ENCODE peak calls at places on chromosomes 13 and 19, in seven cellular contexts. T is dorsolateral prefrontal cortex, S is fibroblast of mammary gland, A is thoracic aorta, R is mammary epithelial cell, B is tibial artery, W is lower leg skin. U is an unnamed sample.

GRCh38 chr13:50599927-50600326 is 243.6 kb downstream of the DLEU7 start:
- DNase-seq in A (no peak), W (no peak), T (no peak), S (no peak), R (no peak), B (no peak), U (no peak)

GRCh38 chr19:23403581-23404324 is 8.5 kb upstream of the ZNF91 start:
- DNase-seq in A (no peak), R (no peak), B (no peak), W (no peak), T (no peak), S (no peak), U (no peak)

GRCh38 chr13:30341815-30342570 is 34.6 kb upstream of the KATNAL1 start:
- DNase-seq in T (peak; percentile 73), W (peak; percentile 96), S (peak; percentile 95), B (peak; percentile 93), A (peak; percentile 61), R (peak; percentile 89), U (peak; percentile 86)

GRCh38 chr13:114268344-114269280 is 12.8 kb upstream of the UPF3A start:
- DNase-seq in R (no peak), B (no peak), T (no peak), A (no peak), S (no peak), W (no peak), U (no peak)

GRCh38 chr19:49340069-49340864 is 5.1 kb downstream of the CD37 start:
- DNase-seq in A (peak; percentile 36), T (no peak), R (no peak), B (peak; percentile 97), W (peak; percentile 92), S (no peak), U (no peak)

GRCh38 chr13:70128098-70128497 is 19.8 kb upstream of the KLHL1 start:
- DNase-seq in W (no peak), B (no peak), A (no peak), R (no peak), T (no peak), S (no peak), U (no peak)

GRCh38 chr13:99003851-99004471 is 26.1 kb upstream of the DOCK9 start:
- DNase-seq in R (no peak), T (no peak), W (no peak), B (no peak), S (no peak), A (no peak), U (no peak)

GRCh38 chr13:30892966-30893365 is 13.1 kb upstream of the MEDAG start:
- DNase-seq in R (no peak), T (no peak), S (peak; percentile 72), A (no peak), W (no peak), B (peak; percentile 84), U (peak; percentile 69)

DNA sequence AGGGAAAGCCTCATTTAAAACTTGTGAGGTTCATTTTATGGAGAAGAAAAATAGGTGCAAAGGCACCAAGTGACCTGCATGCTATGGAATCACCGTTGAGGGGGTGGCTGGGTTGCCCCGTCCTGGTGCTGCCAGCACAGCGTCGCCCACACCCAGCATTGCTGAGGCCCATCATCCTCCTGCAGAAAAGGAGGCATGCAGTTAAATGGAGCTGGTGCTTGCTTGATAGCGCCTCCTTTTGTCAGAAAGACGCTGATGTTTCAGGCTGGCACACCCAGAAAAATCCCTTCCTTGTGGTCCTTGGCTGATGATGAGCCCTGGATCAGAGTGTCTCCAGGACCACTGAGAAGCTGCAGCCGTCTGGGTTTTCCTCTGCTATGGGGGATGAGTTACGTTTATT is 36.9 kb downstream of the DHRS12 start:
- DNase-seq in W (no peak), B (no peak), S (no peak), T (no peak), R (no peak), A (no peak), U (no peak)
- TF ChIP-seq CTCF in W (no peak), B (no peak), S (peak; percentile 14), T (no peak), R (peak; percentile 13), A (no peak), U (no peak)

DNA sequence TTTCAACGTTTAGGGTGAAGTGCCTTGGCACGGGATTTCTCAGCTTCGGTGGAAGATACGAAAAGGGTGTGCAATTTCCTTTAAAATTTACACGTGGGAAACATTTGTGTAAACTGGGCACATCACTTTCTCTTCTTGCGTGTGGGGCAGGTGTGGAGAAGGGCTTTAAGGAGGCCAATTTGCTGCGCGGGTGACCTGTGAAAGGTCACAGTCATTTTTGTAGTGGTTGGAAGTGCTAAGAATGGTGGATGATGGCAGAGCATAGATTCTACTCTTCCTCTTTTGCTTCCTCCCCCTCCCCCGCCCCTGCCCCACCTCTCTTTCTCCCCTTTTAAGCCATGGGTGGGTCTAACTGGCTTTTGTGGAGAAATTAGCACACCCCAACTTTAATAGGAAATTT is 7.2 kb downstream of the SLITRK5 start:
- DNase-seq in B (no peak), A (no peak), W (no peak), T (no peak), S (no peak), R (no peak), U (no peak)
- H3K4me3 ChIP-seq in B (peak overlapping the region; percentile 46), A (peak overlapping the region; percentile 72), W (peak overlapping the region; percentile 29), T (peak overlapping the region; percentile 71), S (no peak overlapping the region), R (peak overlapping the region; percentile 40), U (peak overlapping the region; percentile 39)

DNA sequence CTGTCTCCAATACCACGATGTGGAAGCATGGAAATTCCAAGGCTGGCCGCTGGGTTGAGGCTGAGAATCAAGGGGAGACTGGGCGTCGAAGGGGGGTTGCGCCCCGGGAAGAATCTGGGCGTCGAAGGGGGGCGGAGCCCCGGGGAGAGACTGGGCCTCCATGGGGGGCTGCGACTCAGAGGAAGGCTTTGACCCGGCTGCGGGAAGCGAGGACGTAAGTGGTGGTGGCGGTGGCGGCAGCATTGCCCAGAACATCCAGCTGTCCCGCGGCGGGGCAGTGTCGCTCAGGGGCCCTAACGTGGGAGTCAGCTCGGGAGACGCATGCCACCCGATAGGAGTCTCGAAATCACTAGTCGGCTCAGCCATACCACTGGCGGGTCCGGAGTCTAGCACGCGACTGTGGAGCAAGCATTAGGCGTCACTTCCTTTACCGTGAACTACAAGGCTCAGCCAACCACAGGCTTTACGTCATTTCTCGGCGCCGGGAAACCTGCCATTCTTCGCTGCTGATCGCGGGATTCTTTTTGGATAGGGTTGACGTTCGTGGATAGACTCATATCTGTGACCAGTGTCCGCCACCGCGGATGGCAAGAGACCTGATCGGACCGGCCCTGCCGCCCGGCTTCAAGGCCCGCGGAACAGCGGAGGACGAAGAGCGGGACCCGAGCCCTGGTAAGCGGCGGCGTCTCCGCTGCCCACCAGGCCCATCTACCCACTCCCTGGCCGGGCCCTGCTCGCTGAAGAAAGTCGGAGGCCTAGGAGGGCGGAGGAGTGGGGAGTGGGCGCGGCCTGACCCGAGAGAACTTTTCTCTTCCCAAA is at the start of the genes GPALPP1 and NUFIP1:
- DNase-seq in T (peak; percentile 98), B (peak; percentile 94), S (peak; percentile 94), A (peak; percentile 74), W (peak; percentile 98), R (peak; percentile 92), U (peak; percentile 96)
- TF ChIP-seq CTCF in T (no peak), B (peak; percentile 18), S (no peak), A (no peak), W (no peak), R (no peak), U (peak; percentile 4)

GRCh38 chr19:4224470-4224869 is 4.9 kb upstream of the EBI3 start:
- DNase-seq in W (no peak), B (no peak), R (no peak), T (peak; percentile 36), A (no peak), S (no peak), U (no peak)

GRCh38 chr19:4228765-4229178 is 551 bp upstream of the EBI3 start:
- DNase-seq in T (no peak), W (no peak), S (no peak), A (no peak), B (no peak), R (no peak), U (no peak)

GRCh38 chr19:4229179-4229931 is at the start of gene EBI3:
- DNase-seq in S (peak; percentile 24), R (peak; percentile 23), T (no peak), A (no peak), B (no peak), W (peak; percentile 86), U (peak; percentile 63)

GRCh38 chr19:4227771-4228170 is 1.6 kb upstream of the EBI3 start:
- DNase-seq in R (no peak), S (no peak), W (no peak), A (no peak), B (no peak), T (no peak), U (no peak)

DNA sequence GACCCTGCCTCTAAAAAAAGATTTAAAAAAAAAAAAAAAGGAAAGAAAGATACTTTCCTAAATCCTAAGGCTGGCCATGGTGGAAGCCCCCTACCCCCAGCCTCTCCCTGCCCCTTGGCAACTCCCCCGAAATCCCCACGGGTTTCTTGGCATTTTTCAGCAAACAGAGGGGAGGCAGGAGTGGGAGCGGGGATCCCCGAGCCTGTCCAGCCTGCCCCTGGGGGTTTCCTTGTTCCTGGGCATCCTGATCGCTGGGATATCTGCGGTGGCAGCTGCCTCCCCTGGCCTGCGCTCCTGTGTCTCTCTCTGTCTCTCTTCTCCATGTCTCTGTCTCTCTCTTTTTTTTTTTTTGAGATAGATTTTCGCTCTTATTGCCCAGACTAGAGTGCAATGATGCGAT is 3.4 kb upstream of the EBI3 start:
- DNase-seq in W (no peak), A (no peak), B (no peak), T (no peak), S (no peak), R (no peak), U (no peak)
- H3K4me3 ChIP-seq in W (no peak overlapping the region), A (no peak overlapping the region), B (no peak overlapping the region), T (no peak overlapping the region), S (no peak overlapping the region), R (no peak overlapping the region), U (no peak overlapping the region)

DNA sequence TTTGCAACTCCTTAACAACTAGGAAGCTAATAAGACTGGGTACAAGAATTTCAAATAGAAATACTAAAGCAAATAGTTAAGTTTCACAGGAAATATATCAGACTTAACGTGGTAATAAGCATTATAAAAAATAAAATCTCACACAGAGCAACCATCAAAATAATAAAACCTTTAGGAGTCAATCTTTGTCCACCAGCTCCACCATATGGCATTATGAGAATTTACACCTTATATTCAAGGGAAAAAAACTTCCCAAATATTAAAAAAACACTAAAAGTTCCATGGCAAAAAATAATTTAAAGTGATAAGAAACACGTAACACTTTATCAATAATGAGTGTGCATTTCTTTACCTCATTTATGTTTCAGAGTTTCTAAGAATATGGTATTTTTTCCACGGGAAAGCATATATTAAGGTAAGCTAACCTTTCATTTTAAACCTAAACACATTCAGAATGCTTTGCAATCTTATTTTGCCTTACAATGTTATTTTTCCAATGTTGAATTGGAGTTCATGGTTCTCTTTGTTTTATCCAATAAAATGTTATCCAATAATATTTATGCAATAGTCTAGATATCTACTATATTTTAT is 423.2 kb upstream of the SGCG start:
- DNase-seq in A (no peak), T (no peak), S (peak; percentile 14), W (no peak), B (no peak), R (no peak), U (peak; percentile 26)
- TF ChIP-seq CTCF in A (peak; percentile 48), T (peak; percentile 37), S (peak; percentile 21), W (no peak), B (peak; percentile 39), R (no peak), U (peak; percentile 19)